ENCODE peak calls at places on chromosomes 6 and 20, in five cellular contexts. C is IMR-90, S is fibroblast of lung, Q is neural progenitor cell, J is mesenchymal stem cell. M is an unnamed sample.

GRCh38 chr6:127851197-127851596 is 49.7 kb downstream of the THEMIS start:
- DNase-seq in C (peak; percentile 26), S (peak; percentile 64), Q (no peak), J (no peak), M (no peak)

GRCh38 chr6:163780993-163781392 is 366.5 kb downstream of the QKI start:
- DNase-seq in C (peak; percentile 11), S (peak; percentile 68), Q (peak; percentile 67), J (no peak), M (peak; percentile 10)

GRCh38 chr20:43961541-43962471 is 47.2 kb downstream of the TOX2 start:
- DNase-seq in C (no peak), S (no peak), Q (no peak), J (no peak), M (peak; percentile 81)

GRCh38 chr6:82270791-82271392 is 23.3 kb upstream of the IBTK start:
- DNase-seq in C (peak; percentile 52), S (peak; percentile 42), Q (peak; percentile 52), J (peak; percentile 52), M (peak; percentile 39)

GRCh38 chr6:11229267-11230043 is 3.0 kb downstream of the NEDD9 start:
- DNase-seq in C (no peak), S (peak; percentile 63), Q (peak; percentile 84), J (no peak), M (no peak)

GRCh38 chr6:157239148-157239547 is 84.2 kb downstream of the TMEM242 start:
- DNase-seq in C (no peak), S (no peak), Q (no peak), J (no peak), M (no peak)

GRCh38 chr6:41757931-41758640 is 10.9 kb upstream of the PGC start:
- DNase-seq in C (peak; percentile 29), S (peak; percentile 48), Q (no peak), J (no peak), M (no peak)

GRCh38 chr6:44339301-44339700 is 3.1 kb upstream of the SPATS1 start:
- DNase-seq in C (no peak), S (no peak), Q (no peak), J (no peak), M (no peak)

GRCh38 chr6:101070044-101070608 is 189.0 kb upstream of the ASCC3 start:
- DNase-seq in C (no peak), S (no peak), Q (no peak), J (no peak), M (no peak)

GRCh38 chr20:38067717-38068365 is 34.3 kb downstream of the RPRD1B start:
- DNase-seq in C (no peak), S (no peak), Q (no peak), J (no peak), M (peak; percentile 70)

GRCh38 chr6:166580076-166581050 is 6.1 kb downstream of the RAMACL start:
- DNase-seq in C (no peak), S (peak; percentile 56), Q (no peak), J (no peak), M (no peak)

GRCh38 chr20:43459022-43459942 is 1.6 kb downstream of the SRSF6 start:
- DNase-seq in C (peak; percentile 20), S (peak; percentile 5), Q (peak; percentile 34), J (peak; percentile 28), M (no peak)

GRCh38 chr20:23304616-23305015 is 46.0 kb upstream of the NXT1 start:
- DNase-seq in C (no peak), S (no peak), Q (no peak), J (no peak), M (no peak)

GRCh38 chr6:8006208-8006607 is 58.0 kb downstream of the BLOC1S5 start:
- DNase-seq in C (peak; percentile 51), S (peak; percentile 29), Q (peak; percentile 24), J (peak; percentile 39), M (peak; percentile 57)

GRCh38 chr6:26536571-26537159 is 1.5 kb upstream of the HMGN4 start:
- DNase-seq in C (peak; percentile 77), S (peak; percentile 79), Q (peak; percentile 58), J (peak; percentile 82), M (peak; percentile 41)

DNA sequence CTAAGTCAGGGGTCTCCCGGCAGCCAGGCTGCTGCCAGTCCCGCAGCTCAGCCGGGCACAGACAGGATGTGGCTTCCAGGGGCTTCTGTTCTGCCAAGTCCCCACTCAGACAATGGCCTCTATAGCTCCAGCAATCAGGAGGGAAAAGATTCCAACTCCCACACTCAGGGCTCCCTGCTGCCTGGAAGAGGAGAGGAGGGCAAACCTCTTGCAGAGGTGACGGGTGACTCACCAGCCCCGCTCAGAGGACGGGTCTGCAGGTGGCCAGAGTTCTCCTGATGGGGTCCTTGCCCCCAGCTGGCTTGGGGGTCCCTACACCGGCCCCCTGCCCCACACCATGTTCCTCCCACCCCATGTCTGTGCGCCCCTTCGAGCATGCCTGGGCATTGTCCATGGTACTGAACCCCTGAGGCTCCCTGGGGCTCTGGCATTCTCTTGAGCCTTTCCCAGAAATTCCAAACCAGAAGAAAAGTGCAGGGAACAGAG is 32.6 kb downstream of the NTSR1 start:
- DNase-seq in C (no peak), S (peak; percentile 29), Q (peak; percentile 78), J (peak; percentile 13), M (no peak)
- H2AFZ ChIP-seq in C (peak overlapping the region; percentile 87), S (no peak overlapping the region), Q (no peak overlapping the region), J (no peak overlapping the region), M (no peak overlapping the region)

GRCh38 chr6:170022827-170023619 is 267.9 kb downstream of the DLL1 start:
- DNase-seq in C (no peak), S (no peak), Q (no peak), J (no peak), M (no peak)
- H2AFZ ChIP-seq in C (no peak overlapping the region), S (no peak overlapping the region), Q (no peak overlapping the region), J (no peak overlapping the region), M (no peak overlapping the region)

GRCh38 chr20:53826597-53827291 is 233.1 kb upstream of the ZNF217 start:
- DNase-seq in C (peak; percentile 18), S (no peak), Q (no peak), J (no peak), M (no peak)
- H2AFZ ChIP-seq in C (no peak overlapping the region), S (no peak overlapping the region), Q (no peak overlapping the region), J (no peak overlapping the region), M (no peak overlapping the region)

DNA sequence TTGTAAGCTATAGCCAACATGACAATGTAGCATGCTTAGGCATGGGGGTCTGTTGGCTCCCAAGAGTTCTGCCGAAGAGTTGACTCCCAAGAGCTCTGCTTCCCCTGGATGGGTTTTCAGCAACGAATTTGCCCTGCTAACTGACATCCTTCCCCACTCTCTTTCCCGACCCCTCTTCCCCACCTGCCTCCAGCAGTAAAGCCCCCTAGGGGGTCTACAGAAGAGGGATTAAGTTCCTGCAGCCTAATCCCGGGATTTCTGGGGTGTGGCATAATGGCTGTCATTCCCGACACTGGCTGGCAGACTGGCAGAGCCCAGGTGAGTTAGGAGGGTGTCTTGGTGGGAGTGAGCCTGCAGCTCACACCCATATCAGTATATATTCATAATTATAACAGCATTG is 121.0 kb upstream of the ZNF184 start:
- DNase-seq in C (no peak), S (no peak), Q (peak; percentile 76), J (no peak), M (no peak)
- H2AFZ ChIP-seq in C (no peak overlapping the region), S (no peak overlapping the region), Q (no peak overlapping the region), J (no peak overlapping the region), M (no peak overlapping the region)

GRCh38 chr6:69835414-69836179 is 30.8 kb upstream of the COL19A1 start:
- DNase-seq in C (peak; percentile 76), S (peak; percentile 65), Q (peak; percentile 68), J (peak; percentile 81), M (peak; percentile 24)
- H2AFZ ChIP-seq in C (no peak overlapping the region), S (peak overlapping the region; percentile 34), Q (no peak overlapping the region), J (no peak overlapping the region), M (peak overlapping the region; percentile 75)

M was measured in SK-N-SH.